ENCODE peak calls at places on chromosomes 12 and 14, in ten cellular contexts. Y is fibroblast of lung; T is A673; C is CD8-positive, alpha-beta memory T cell; B is A549; G is uterus; H is DND-41; V is effector memory CD4-positive, alpha-beta T cell; Q is cardiac muscle cell; Z is OCI-LY7. J is an unnamed sample. For H3K4me1, the result is how much of the 10 kb centered on the place peaks cover.

GRCh38 chr12:6042447-6042846 is 82.0 kb downstream of the VWF start:
- DNase-seq in B (no peak), G (no peak), Z (no peak), H (no peak), V (no peak), Y (no peak), C (no peak), T (no peak), Q (no peak), J (no peak)

GRCh38 chr14:94161979-94162378 is 12.1 kb upstream of the PPP4R4 start:
- DNase-seq in G (no peak), B (no peak), H (no peak), T (no peak), Y (no peak), Z (no peak), Q (no peak), C (no peak), V (no peak), J (no peak)

GRCh38 chr14:60867503-60868172 is 113.2 kb downstream of the TRMT5 start:
- DNase-seq in Y (peak), H (no peak), G (no peak), C (no peak), V (no peak), B (no peak), T (no peak), Q (no peak), Z (no peak), J (no peak)

GRCh38 chr12:17020765-17021164 is 414.8 kb upstream of the LMO3 start:
- DNase-seq in Q (no peak), H (no peak), B (no peak), T (no peak), C (no peak), Y (no peak), V (no peak), Z (no peak), G (no peak), J (no peak)

GRCh38 chr12:50354908-50355307 is 41.5 kb downstream of the FAM186A start:
- DNase-seq in Y (no peak), G (no peak), C (no peak), V (no peak), Q (no peak), Z (no peak), T (no peak), H (no peak), B (no peak), J (no peak)

GRCh38 chr12:103799504-103800251 is 41.4 kb downstream of the NT5DC3 start:
- DNase-seq in Y (peak), Z (no peak), G (peak), V (no peak), T (peak), Q (no peak), B (peak), H (no peak), C (no peak), J (peak)

GRCh38 chr12:117212563-117213190 is 22.4 kb upstream of the FBXO21 start:
- DNase-seq in H (peak), G (peak), Q (peak), Z (peak), T (peak), V (peak), C (peak), B (peak), Y (peak), J (peak)

GRCh38 chr12:124524231-124524925 is 43.0 kb downstream of the NCOR2 start:
- DNase-seq in Q (no peak), T (no peak), H (no peak), V (no peak), G (no peak), C (no peak), Y (peak), Z (no peak), B (no peak), J (no peak)

GRCh38 chr14:35215110-35215872 is 76.9 kb upstream of the PSMA6 start:
- DNase-seq in V (no peak), Z (peak), C (no peak), H (no peak), T (peak), Y (peak), Q (peak), G (no peak), B (peak), J (peak)

GRCh38 chr12:77122236-77122635 is 56.9 kb upstream of the E2F7 start:
- DNase-seq in B (peak), Q (no peak), H (no peak), C (no peak), V (no peak), G (no peak), Z (no peak), Y (peak), T (peak), J (peak)

GRCh38 chr12:107472308-107472707 is 213.3 kb upstream of the PWP1 start:
- DNase-seq in T (no peak), B (no peak), Q (no peak), V (no peak), Z (no peak), H (no peak), G (no peak), Y (no peak), C (no peak), J (no peak)

GRCh38 chr12:123571343-123571813 is 13.0 kb upstream of the TMED2 start:
- DNase-seq in H (peak), V (no peak), G (peak), B (peak), Q (peak), Y (peak), C (no peak), Z (no peak), T (peak), J (peak)

GRCh38 chr12:100128509-100128908 is 14.2 kb downstream of the BLTP3B start:
- DNase-seq in T (peak), V (no peak), H (no peak), Q (no peak), Z (no peak), Y (peak), G (peak), B (peak), C (no peak), J (peak)

GRCh38 chr14:68548194-68549056 is 244.4 kb downstream of the ZFP36L1 start:
- DNase-seq in Z (no peak), H (no peak), Q (peak), V (no peak), C (no peak), T (peak), B (peak), Y (peak), G (peak), J (peak)

GRCh38 chr12:11031307-11031706 is at the start of gene TAS2R31:
- DNase-seq in T (no peak), Z (no peak), V (no peak), B (no peak), Q (no peak), C (no peak), H (no peak), G (no peak), Y (no peak), J (no peak)

GRCh38 chr12:131783915-131784541 is 44.2 kb upstream of the MMP17 start:
- DNase-seq in G (no peak), Y (peak), Z (no peak), H (no peak), C (no peak), Q (no peak), B (peak), T (peak), V (no peak), J (peak)

GRCh38 chr14:96512122-96512521 is 9.9 kb downstream of the PAPOLA start:
- DNase-seq in T (no peak), Z (no peak), H (no peak), C (no peak), Y (no peak), B (no peak), V (no peak), Q (no peak), G (no peak), J (no peak)

GRCh38 chr14:96512602-96513397 is 10.6 kb downstream of the PAPOLA start:
- DNase-seq in Q (no peak), B (no peak), V (no peak), C (no peak), H (no peak), T (no peak), Y (no peak), Z (no peak), G (no peak), J (no peak)

GRCh38 chr14:96511667-96512066 is 9.5 kb downstream of the PAPOLA start:
- DNase-seq in Q (no peak), B (no peak), H (no peak), V (no peak), Y (no peak), G (no peak), C (no peak), T (no peak), Z (no peak), J (no peak)

GRCh38 chr14:96509457-96510090 is 7.4 kb downstream of the PAPOLA start:
- DNase-seq in G (no peak), B (no peak), C (no peak), V (no peak), T (no peak), H (no peak), Z (no peak), Y (no peak), Q (no peak), J (no peak)

DNA sequence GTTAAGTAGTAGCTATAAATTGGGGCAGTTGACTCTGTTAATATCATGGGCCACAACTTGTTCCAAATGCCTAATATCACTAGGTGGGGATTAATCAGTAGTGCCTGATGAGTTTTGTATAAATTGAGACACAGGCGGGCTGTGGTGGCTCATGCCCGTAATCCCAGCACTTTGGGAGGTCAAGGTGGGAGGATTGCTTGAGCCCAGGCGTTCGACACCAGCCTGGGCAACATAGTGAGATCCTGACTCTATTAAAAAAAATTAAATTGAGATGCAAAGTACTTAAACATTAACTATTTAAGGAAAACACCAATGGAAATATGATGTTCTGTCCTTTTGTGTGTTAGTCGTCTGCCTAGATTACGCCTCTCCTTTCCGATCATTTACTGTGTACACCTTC is 9.0 kb downstream of the PAPOLA start:
- DNase-seq in B (no peak), V (no peak), Z (no peak), C (no peak), Y (no peak), T (no peak), G (no peak), H (no peak), Q (no peak), J (no peak)
- H3K27ac ChIP-seq in B (no peak), V (no peak), Z (no peak), C (no peak), Y (no peak), T (no peak), G (no peak), H (no peak), Q (no peak), J (no peak)

DNA sequence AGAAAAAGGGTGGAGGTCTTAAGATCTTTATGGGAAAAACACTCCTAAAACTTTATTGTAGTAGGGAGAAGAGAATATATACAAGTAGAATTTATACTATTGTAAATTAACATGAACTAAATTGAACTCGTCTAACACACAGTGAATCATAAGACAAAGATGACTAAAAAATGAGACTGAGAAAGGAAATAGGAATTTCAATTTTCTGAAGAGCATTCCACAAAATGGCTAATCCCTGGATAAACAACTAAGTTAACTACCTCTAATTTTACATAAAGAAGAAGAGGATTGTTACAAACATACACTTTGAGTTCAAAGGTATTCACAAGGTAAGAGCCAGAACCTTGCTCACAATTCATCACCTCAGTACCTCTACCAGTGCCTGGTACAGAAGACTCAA is 2.0 kb downstream of the MAP4K5 start:
- DNase-seq in C (no peak), Q (no peak), G (no peak), B (no peak), Y (peak), V (no peak), H (no peak), T (no peak), Z (no peak), J (no peak)
- H3K4me1 ChIP-seq in C (under half), Q (under half), G (under half), B (under half), Y (under half), V (under half), H (under half), T (under half), Z (under half), J (under half)

DNA sequence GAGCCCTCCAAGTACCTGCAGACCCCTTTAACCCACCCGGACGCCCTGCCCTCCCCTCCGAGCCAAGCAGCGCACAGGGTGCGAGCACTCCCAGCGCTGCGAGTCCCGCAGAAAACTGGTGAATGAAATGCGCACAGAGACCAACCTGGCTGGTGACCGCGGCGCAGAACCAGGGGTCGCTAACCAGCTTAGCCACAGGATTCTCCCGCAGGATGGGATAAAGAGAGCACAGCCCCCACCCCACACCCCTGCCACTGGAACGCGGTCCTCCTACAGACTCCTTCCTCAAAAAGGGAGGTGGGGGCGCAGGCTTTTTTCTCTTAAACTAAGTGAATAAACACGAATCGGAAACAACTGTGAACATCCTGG is 1.0 kb downstream of the ATP2B1 start:
- DNase-seq in Z (peak), G (no peak), Y (no peak), C (peak), T (no peak), Q (peak), V (no peak), H (peak), B (no peak), J (no peak)
- H3K27ac ChIP-seq in Z (peak), G (peak), Y (peak), C (peak), T (peak), Q (no peak), V (peak), H (peak), B (peak), J (peak)

GRCh38 chr12:110742718-110743570 is at the start of gene PPP1CC:
- DNase-seq in Q (peak), B (peak), T (peak), H (peak), Y (peak), C (peak), V (peak), Z (peak), G (peak), J (peak)
- H3K4me1 ChIP-seq in Q (under half), B (half or more), T (under half), H (under half), Y (under half), C (under half), V (under half), Z (under half), G (under half), J (under half)

GRCh38 chr14:104795468-104795780 is at the start of gene AKT1:
- DNase-seq in Q (no peak), C (no peak), B (no peak), Y (no peak), Z (no peak), H (no peak), T (no peak), G (no peak), V (no peak), J (no peak)
- H3K27ac ChIP-seq in Q (peak), C (peak), B (peak), Y (peak), Z (no peak), H (peak), T (peak), G (peak), V (peak), J (peak)

DNA sequence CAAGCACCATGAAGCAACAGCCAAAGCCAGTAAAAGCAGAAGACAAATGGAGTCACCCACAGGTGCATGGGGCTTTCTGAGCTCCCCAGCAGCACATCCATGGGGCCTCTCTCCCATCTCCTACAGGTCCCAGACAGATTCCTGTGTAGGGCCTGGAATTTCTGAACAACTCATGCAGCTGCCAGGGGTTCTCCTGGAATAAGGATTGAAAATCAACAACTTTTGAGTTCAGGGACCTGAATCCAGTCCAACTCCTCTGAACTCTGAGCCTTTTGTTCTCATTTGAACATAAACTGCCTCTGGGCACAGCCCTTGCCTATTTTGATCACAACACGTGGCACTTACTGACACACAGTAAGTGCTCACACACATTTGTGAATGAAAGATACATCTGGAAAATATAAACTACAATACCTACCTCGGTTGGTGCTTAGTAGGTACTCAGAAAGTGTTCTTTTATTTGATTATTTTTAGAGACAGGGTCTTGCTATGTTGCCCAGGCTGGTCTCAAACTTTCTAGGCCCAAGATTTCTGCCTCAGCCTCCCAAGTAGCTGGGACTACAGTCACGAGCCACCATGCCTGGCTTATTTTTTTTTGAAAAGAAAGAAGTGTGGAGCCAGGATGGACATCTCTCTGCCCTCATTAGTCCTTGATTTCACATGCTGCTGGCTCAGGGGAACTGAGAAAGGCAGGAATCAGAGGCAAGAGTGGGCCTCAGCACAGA is 27.1 kb downstream of the SYNE3 start:
- DNase-seq in Z (peak), G (no peak), B (no peak), T (no peak), Y (no peak), C (no peak), H (no peak), V (no peak), Q (no peak), J (no peak)
- H3K4me1 ChIP-seq in Z (half or more), G (under half), B (under half), T (under half), Y (under half), C (under half), H (under half), V (under half), Q (under half), J (under half)

GRCh38 chr12:71945883-71946282 is 7.2 kb downstream of the TPH2 start:
- DNase-seq in Q (no peak), Z (no peak), B (no peak), V (no peak), C (no peak), G (no peak), H (no peak), Y (no peak), T (no peak), J (no peak)

GRCh38 chr12:71950404-71950803 is 11.8 kb downstream of the TPH2 start:
- DNase-seq in H (no peak), Y (no peak), G (no peak), C (no peak), Q (no peak), T (no peak), B (no peak), V (no peak), Z (no peak), J (no peak)

GRCh38 chr12:71950819-71951218 is 12.2 kb downstream of the TPH2 start:
- DNase-seq in Q (no peak), H (no peak), Y (no peak), G (no peak), T (no peak), C (no peak), B (no peak), Z (no peak), V (no peak), J (no peak)

GRCh38 chr12:71947645-71948105 is 9.0 kb downstream of the TPH2 start:
- DNase-seq in G (no peak), Z (no peak), B (no peak), C (no peak), Q (no peak), V (no peak), T (no peak), Y (peak), H (no peak), J (peak)

DNA sequence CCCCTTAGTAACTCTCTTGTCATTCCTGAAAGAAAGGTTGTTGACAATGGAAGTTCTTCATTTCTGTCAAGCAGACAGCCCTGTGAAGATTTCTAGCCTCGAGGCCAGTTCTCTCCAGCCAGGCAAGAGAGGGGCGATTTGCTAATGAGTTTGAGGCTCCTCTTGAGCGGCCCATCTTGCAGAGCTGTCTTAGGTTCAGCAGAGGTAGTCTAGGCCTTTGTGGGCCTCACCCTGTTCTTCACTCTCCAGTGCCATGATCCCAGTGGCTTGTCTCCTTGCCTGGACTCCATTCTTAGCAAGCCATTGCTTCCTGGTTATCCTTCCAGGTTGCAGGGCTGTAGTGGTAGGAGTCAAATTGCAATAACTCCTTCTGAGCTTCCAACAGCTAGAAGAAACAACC is 9.7 kb downstream of the TPH2 start:
- DNase-seq in Y (no peak), B (no peak), Q (no peak), C (no peak), H (no peak), T (no peak), G (no peak), Z (no peak), V (no peak), J (no peak)
- H3K27ac ChIP-seq in Y (no peak), B (no peak), Q (no peak), C (no peak), H (no peak), T (no peak), G (no peak), Z (no peak), V (no peak), J (no peak)

GRCh38 chr12:75998292-75999063 is 33.1 kb downstream of the PHLDA1 start:
- DNase-seq in B (no peak), Y (no peak), T (no peak), Z (no peak), G (no peak), Q (no peak), C (no peak), H (no peak), V (no peak), J (peak)
- H3K4me1 ChIP-seq in B (under half), Y (under half), T (under half), Z (under half), G (under half), Q (under half), C (under half), H (under half), V (under half), J (half or more)